ENCODE peak calls at places on chromosomes 1 and 21, in eight cellular contexts. C is PC-3, J is hepatocyte, U is stomach, D is aorta, M is trophoblast cell, L is sigmoid colon, N is GM06990. P is an unnamed sample.

GRCh38 chr1:199593475-199593874 is 434.0 kb upstream of the NR5A2 start:
- DNase-seq in L (no peak), J (no peak), D (no peak), U (no peak), C (no peak), M (no peak), N (no peak), P (no peak)

GRCh38 chr1:33370286-33370685 is 49.4 kb upstream of the A3GALT2 start:
- DNase-seq in N (no peak), C (no peak), U (no peak), M (no peak), J (no peak), L (no peak), D (no peak), P (no peak)

GRCh38 chr1:38197566-38197965 is 151.0 kb upstream of the POU3F1 start:
- DNase-seq in D (no peak), J (no peak), C (no peak), N (no peak), L (no peak), U (no peak), M (no peak), P (no peak)

GRCh38 chr1:117656202-117656641 is 50.4 kb downstream of the TENT5C start:
- DNase-seq in N (peak; percentile 82), L (no peak), M (no peak), D (no peak), J (no peak), C (no peak), U (peak; percentile 48), P (peak; percentile 89)

GRCh38 chr1:234214129-234214910 is 158.9 kb upstream of the COA6 start:
- DNase-seq in N (peak; percentile 63), L (peak; percentile 74), U (no peak), C (peak; percentile 54), M (no peak), D (peak; percentile 69), J (peak; percentile 63), P (peak; percentile 74)

GRCh38 chr1:227841141-227841540 is 25.7 kb downstream of the PRSS38 start:
- DNase-seq in J (no peak), N (no peak), D (no peak), L (no peak), M (no peak), C (no peak), U (no peak), P (no peak)

GRCh38 chr1:214762902-214763301 is 159.9 kb downstream of the CENPF start:
- DNase-seq in C (no peak), D (no peak), J (no peak), M (no peak), N (no peak), U (no peak), L (no peak), P (no peak)

GRCh38 chr1:240998024-240998423 is 359.0 kb downstream of the RGS7 start:
- DNase-seq in J (no peak), C (peak; percentile 81), D (no peak), N (no peak), L (no peak), M (no peak), U (no peak), P (no peak)

GRCh38 chr1:89149229-89149628 is 23.3 kb upstream of the GBP2 start:
- DNase-seq in D (peak; percentile 59), C (peak; percentile 33), M (peak; percentile 25), U (no peak), L (peak; percentile 76), N (no peak), J (peak; percentile 58), P (no peak)

GRCh38 chr21:16192900-16193299 is 463.1 kb downstream of the USP25 start:
- DNase-seq in U (no peak), D (no peak), N (no peak), C (peak; percentile 70), M (no peak), J (peak; percentile 24), L (no peak), P (no peak)

GRCh38 chr1:221148580-221148979 is 269.3 kb downstream of the HLX start:
- DNase-seq in M (no peak), L (no peak), C (no peak), D (no peak), J (no peak), N (no peak), U (no peak), P (no peak)

DNA sequence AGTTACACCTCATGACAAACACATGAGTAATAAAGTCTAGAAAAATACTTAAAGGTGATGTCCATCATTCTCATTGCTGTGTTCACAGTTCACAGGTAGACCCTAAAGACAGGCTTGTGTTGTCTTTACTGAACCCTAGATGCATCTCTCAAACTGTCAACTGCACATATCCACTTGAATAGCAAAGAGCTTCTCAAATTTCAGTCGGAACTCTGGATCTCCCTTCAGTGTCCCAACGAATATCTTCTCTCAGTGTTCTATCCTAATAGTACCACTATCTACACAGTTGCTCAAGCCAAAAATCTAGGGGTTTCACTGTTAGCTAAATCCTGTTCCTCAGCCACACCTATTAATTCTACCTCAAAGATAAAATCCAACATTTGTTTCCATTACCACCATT is 50.6 kb upstream of the BOLA1 start:
- DNase-seq in D (no peak), N (no peak), L (no peak), J (no peak), M (peak; percentile 4), C (peak; percentile 40), U (no peak), P (no peak)
- H3K4me3 ChIP-seq in D (no peak overlapping the region), N (peak overlapping the region; percentile 84), L (no peak overlapping the region), J (peak overlapping the region; percentile 67), M (no peak overlapping the region), C (peak overlapping the region; percentile 90), U (no peak overlapping the region), P (peak overlapping the region; percentile 97)

GRCh38 chr1:118990513-118991131 is 2.5 kb upstream of the TBX15 start:
- DNase-seq in J (no peak), C (no peak), N (no peak), M (no peak), L (no peak), U (no peak), D (no peak), P (no peak)

GRCh38 chr1:118989006-118989736 is 1.0 kb upstream of the TBX15 start:
- DNase-seq in L (no peak), U (no peak), N (no peak), M (no peak), J (no peak), D (no peak), C (no peak), P (no peak)

GRCh38 chr1:118991448-118991847 is 3.3 kb upstream of the TBX15 start:
- DNase-seq in N (no peak), J (no peak), M (no peak), C (no peak), U (no peak), L (no peak), D (no peak), P (no peak)

GRCh38 chr1:118988186-118989005 is at the start of gene TBX15:
- DNase-seq in N (no peak), L (no peak), U (no peak), J (no peak), C (no peak), D (no peak), M (no peak), P (no peak)

GRCh38 chr1:118989878-118990378 is 1.8 kb upstream of the TBX15 start:
- DNase-seq in D (no peak), J (no peak), U (no peak), L (no peak), M (no peak), N (no peak), C (no peak), P (no peak)
- H3K27me3 ChIP-seq in D (peaks cover 6% of the 10 kb centered on the region), J (peaks cover 99% of the 10 kb centered on the region), U (peaks cover 100% of the 10 kb centered on the region), L (peaks cover 88% of the 10 kb centered on the region), M (peaks cover 92% of the 10 kb centered on the region), N (peaks cover 1% of the 10 kb centered on the region), C (no peaks in the 10 kb centered on the region), P (peaks cover 45% of the 10 kb centered on the region)

GRCh38 chr1:10778640-10779039 is 17.8 kb downstream of the CASZ1 start:
- DNase-seq in M (no peak), L (no peak), U (no peak), N (no peak), D (no peak), J (no peak), C (no peak), P (no peak)

GRCh38 chr1:10781137-10781536 is 15.3 kb downstream of the CASZ1 start:
- DNase-seq in D (no peak), N (no peak), C (no peak), L (no peak), J (no peak), U (peak; percentile 79), M (no peak), P (no peak)

GRCh38 chr1:10777749-10778574 is 18.5 kb downstream of the CASZ1 start:
- DNase-seq in N (no peak), U (no peak), L (no peak), M (no peak), J (no peak), D (no peak), C (no peak), P (no peak)

GRCh38 chr1:10779841-10780240 is 16.6 kb downstream of the CASZ1 start:
- DNase-seq in J (no peak), M (no peak), U (no peak), C (no peak), N (no peak), L (no peak), D (no peak), P (no peak)

GRCh38 chr1:10779201-10779600 is 17.2 kb downstream of the CASZ1 start:
- DNase-seq in L (no peak), D (no peak), C (peak; percentile 92), U (peak; percentile 86), N (no peak), M (no peak), J (no peak), P (no peak)
- H3K4me3 ChIP-seq in L (no peak overlapping the region), D (no peak overlapping the region), C (peak overlapping the region; percentile 42), U (no peak overlapping the region), N (no peak overlapping the region), M (no peak overlapping the region), J (no peak overlapping the region), P (no peak overlapping the region)

GRCh38 chr21:42412636-42412933 is 8.9 kb downstream of the UBASH3A start:
- DNase-seq in C (no peak), D (no peak), J (no peak), U (no peak), L (no peak), N (no peak), M (no peak), P (no peak)
- H3K27me3 ChIP-seq in C (no peaks in the 10 kb centered on the region), D (no peaks in the 10 kb centered on the region), J (no peaks in the 10 kb centered on the region), U (no peaks in the 10 kb centered on the region), L (no peaks in the 10 kb centered on the region), N (no peaks in the 10 kb centered on the region), M (no peaks in the 10 kb centered on the region), P (no peaks in the 10 kb centered on the region)

GRCh38 chr1:110343249-110343648 is 4.1 kb downstream of the RBM15 start:
- DNase-seq in D (no peak), L (no peak), U (no peak), J (no peak), N (no peak), M (no peak), C (no peak), P (no peak)
- H3K4me3 ChIP-seq in D (no peak overlapping the region), L (no peak overlapping the region), U (no peak overlapping the region), J (no peak overlapping the region), N (peak overlapping the region; percentile 99), M (no peak overlapping the region), C (peak overlapping the region; percentile 92), P (peak overlapping the region; percentile 76)

GRCh38 chr21:45222001-45222400 is 65.7 kb downstream of the POFUT2 start:
- DNase-seq in C (no peak), D (no peak), J (no peak), U (no peak), N (no peak), M (no peak), L (no peak), P (no peak)
- H3K27me3 ChIP-seq in C (no peaks in the 10 kb centered on the region), D (no peaks in the 10 kb centered on the region), J (no peaks in the 10 kb centered on the region), U (no peaks in the 10 kb centered on the region), N (no peaks in the 10 kb centered on the region), M (no peaks in the 10 kb centered on the region), L (no peaks in the 10 kb centered on the region), P (no peaks in the 10 kb centered on the region)

P was measured in CD4-positive, CD25-positive, alpha-beta regulatory T cell.